ENCODE peak calls at places on chromosomes 7 and 10, in seven cellular contexts. One of them, this sample, is unnamed.

GRCh38 chr7:80833289-80834104 is 85.4 kb downstream of the SEMA3C start:
- DNase-seq in HT1080: peak
- DNase-seq in heart right ventricle: no peak
- DNase-seq in BJ: no peak
- DNase-seq in putamen: no peak
- DNase-seq in EH: peak
- DNase-seq in brain microvascular endothelial cell: peak
- DNase-seq in this sample: no peak

GRCh38 chr10:72899545-72899944 is 6.0 kb downstream of the OIT3 start:
- DNase-seq in HT1080: no peak
- DNase-seq in heart right ventricle: no peak
- DNase-seq in BJ: no peak
- DNase-seq in putamen: no peak
- DNase-seq in EH: no peak
- DNase-seq in brain microvascular endothelial cell: no peak
- DNase-seq in this sample: no peak

GRCh38 chr10:20303453-20304152 is 487.4 kb downstream of the PLXDC2 start:
- DNase-seq in HT1080: no peak
- DNase-seq in heart right ventricle: no peak
- DNase-seq in BJ: no peak
- DNase-seq in putamen: no peak
- DNase-seq in EH: no peak
- DNase-seq in brain microvascular endothelial cell: no peak
- DNase-seq in this sample: no peak

GRCh38 chr10:21926949-21927348 is 76.6 kb downstream of the DNAJC1 start:
- DNase-seq in HT1080: peak
- DNase-seq in heart right ventricle: no peak
- DNase-seq in BJ: peak
- DNase-seq in putamen: no peak
- DNase-seq in EH: peak
- DNase-seq in brain microvascular endothelial cell: peak
- DNase-seq in this sample: peak

GRCh38 chr7:157018997-157019591 is 8.6 kb upstream of the MNX1 start:
- DNase-seq in HT1080: no peak
- DNase-seq in heart right ventricle: no peak
- DNase-seq in BJ: no peak
- DNase-seq in putamen: no peak
- DNase-seq in EH: no peak
- DNase-seq in brain microvascular endothelial cell: no peak
- DNase-seq in this sample: no peak

GRCh38 chr7:18087687-18088078 is 60.0 kb upstream of the PRPS1L1 start:
- DNase-seq in HT1080: no peak
- DNase-seq in heart right ventricle: no peak
- DNase-seq in BJ: no peak
- DNase-seq in putamen: no peak
- DNase-seq in EH: no peak
- DNase-seq in brain microvascular endothelial cell: no peak
- DNase-seq in this sample: no peak

GRCh38 chr10:80501913-80502521 is 35.7 kb upstream of the SH2D4B start:
- DNase-seq in HT1080: no peak
- DNase-seq in heart right ventricle: no peak
- DNase-seq in BJ: no peak
- DNase-seq in putamen: no peak
- DNase-seq in EH: peak
- DNase-seq in brain microvascular endothelial cell: peak
- DNase-seq in this sample: no peak

GRCh38 chr10:90326498-90327267 is 531.2 kb downstream of the HTR7 start:
- DNase-seq in HT1080: peak
- DNase-seq in heart right ventricle: no peak
- DNase-seq in BJ: no peak
- DNase-seq in putamen: no peak
- DNase-seq in EH: peak
- DNase-seq in brain microvascular endothelial cell: peak
- DNase-seq in this sample: peak

GRCh38 chr10:106711313-106711906 is 453.1 kb downstream of the SORCS1 start:
- DNase-seq in HT1080: peak
- DNase-seq in heart right ventricle: no peak
- DNase-seq in BJ: no peak
- DNase-seq in putamen: no peak
- DNase-seq in EH: peak
- DNase-seq in brain microvascular endothelial cell: no peak
- DNase-seq in this sample: no peak

GRCh38 chr10:120483006-120483405 is 26.0 kb downstream of the PLPP4 start:
- DNase-seq in HT1080: no peak
- DNase-seq in heart right ventricle: no peak
- DNase-seq in BJ: no peak
- DNase-seq in putamen: no peak
- DNase-seq in EH: no peak
- DNase-seq in brain microvascular endothelial cell: no peak
- DNase-seq in this sample: no peak

GRCh38 chr7:37901236-37901827 is 15.3 kb downstream of the SFRP4 start:
- DNase-seq in HT1080: peak
- DNase-seq in heart right ventricle: no peak
- DNase-seq in BJ: no peak
- DNase-seq in putamen: no peak
- DNase-seq in EH: no peak
- DNase-seq in brain microvascular endothelial cell: peak
- DNase-seq in this sample: no peak

GRCh38 chr10:117345143-117345542 is 30.1 kb downstream of the PDZD8 start:
- DNase-seq in HT1080: peak
- DNase-seq in heart right ventricle: no peak
- DNase-seq in BJ: no peak
- DNase-seq in putamen: no peak
- DNase-seq in EH: peak
- DNase-seq in brain microvascular endothelial cell: no peak
- DNase-seq in this sample: no peak

GRCh38 chr7:36440880-36441279 is 51.2 kb downstream of the ANLN start:
- DNase-seq in HT1080: peak
- DNase-seq in heart right ventricle: no peak
- DNase-seq in BJ: no peak
- DNase-seq in putamen: no peak
- DNase-seq in EH: peak
- DNase-seq in brain microvascular endothelial cell: no peak
- DNase-seq in this sample: no peak

GRCh38 chr10:36114913-36115312 is 472.8 kb upstream of the FZD8 start:
- DNase-seq in HT1080: no peak
- DNase-seq in heart right ventricle: no peak
- DNase-seq in BJ: no peak
- DNase-seq in putamen: no peak
- DNase-seq in EH: peak
- DNase-seq in brain microvascular endothelial cell: peak
- DNase-seq in this sample: peak

This sample was measured in AG04449.